ENCODE peak calls at places on chromosome 18, in five cellular contexts. One of them, this sample, is unnamed.

GRCh38 chr18:36075862-36076587 is 8.7 kb upstream of the RPRD1A start:
- DNase-seq in cardiac fibroblast: peak
- DNase-seq in brain microvascular endothelial cell: peak
- DNase-seq in uterus: no peak
- DNase-seq in osteoblast: no peak
- DNase-seq in this sample: peak

GRCh38 chr18:61587865-61588264 is 254.6 kb downstream of the CDH20 start:
- DNase-seq in cardiac fibroblast: no peak
- DNase-seq in brain microvascular endothelial cell: no peak
- DNase-seq in uterus: no peak
- DNase-seq in osteoblast: peak
- DNase-seq in this sample: no peak

GRCh38 chr18:79552696-79553095 is 126.9 kb upstream of the CTDP1 start:
- DNase-seq in cardiac fibroblast: no peak
- DNase-seq in brain microvascular endothelial cell: no peak
- DNase-seq in uterus: no peak
- DNase-seq in osteoblast: no peak
- DNase-seq in this sample: no peak

GRCh38 chr18:55420665-55420964 is 167.4 kb downstream of the TCF4 start:
- DNase-seq in cardiac fibroblast: no peak
- DNase-seq in brain microvascular endothelial cell: no peak
- DNase-seq in uterus: no peak
- DNase-seq in osteoblast: no peak
- DNase-seq in this sample: peak

GRCh38 chr18:23889907-23890306 is 124.6 kb upstream of the TTC39C start:
- DNase-seq in cardiac fibroblast: no peak
- DNase-seq in brain microvascular endothelial cell: no peak
- DNase-seq in uterus: no peak
- DNase-seq in osteoblast: no peak
- DNase-seq in this sample: no peak

GRCh38 chr18:60549338-60549960 is 176.9 kb upstream of the MC4R start:
- DNase-seq in cardiac fibroblast: peak
- DNase-seq in brain microvascular endothelial cell: peak
- DNase-seq in uterus: no peak
- DNase-seq in osteoblast: no peak
- DNase-seq in this sample: peak

GRCh38 chr18:79855147-79855910 is 57.6 kb downstream of the KCNG2 start:
- DNase-seq in cardiac fibroblast: no peak
- DNase-seq in brain microvascular endothelial cell: no peak
- DNase-seq in uterus: no peak
- DNase-seq in osteoblast: peak
- DNase-seq in this sample: no peak

GRCh38 chr18:37124511-37124910 is 295.6 kb downstream of the KIAA1328 start:
- DNase-seq in cardiac fibroblast: no peak
- DNase-seq in brain microvascular endothelial cell: no peak
- DNase-seq in uterus: no peak
- DNase-seq in osteoblast: no peak
- DNase-seq in this sample: peak

GRCh38 chr18:66495844-66496243 is 108.0 kb downstream of the CDH19 start:
- DNase-seq in cardiac fibroblast: peak
- DNase-seq in brain microvascular endothelial cell: peak
- DNase-seq in uterus: no peak
- DNase-seq in osteoblast: no peak
- DNase-seq in this sample: peak

GRCh38 chr18:76593838-76594237 is 98.8 kb upstream of the ZNF516 start:
- DNase-seq in cardiac fibroblast: no peak
- DNase-seq in brain microvascular endothelial cell: no peak
- DNase-seq in uterus: no peak
- DNase-seq in osteoblast: no peak
- DNase-seq in this sample: no peak

GRCh38 chr18:38526922-38527321 is 961.3 kb upstream of the CELF4 start:
- DNase-seq in cardiac fibroblast: no peak
- DNase-seq in brain microvascular endothelial cell: no peak
- DNase-seq in uterus: no peak
- DNase-seq in osteoblast: no peak
- DNase-seq in this sample: no peak

GRCh38 chr18:59547691-59548182 is 149.5 kb downstream of the CCBE1 start:
- DNase-seq in cardiac fibroblast: peak
- DNase-seq in brain microvascular endothelial cell: peak
- DNase-seq in uterus: no peak
- DNase-seq in osteoblast: peak
- DNase-seq in this sample: peak
- TF ChIP-seq CTCF in cardiac fibroblast: no peak
- TF ChIP-seq CTCF in brain microvascular endothelial cell: peak
- TF ChIP-seq CTCF in uterus: no peak
- TF ChIP-seq CTCF in osteoblast: peak
- TF ChIP-seq CTCF in this sample: peak

GRCh38 chr18:34225218-34225553 is 473 bp upstream of the NOL4 start:
- DNase-seq in cardiac fibroblast: no peak
- DNase-seq in brain microvascular endothelial cell: no peak
- DNase-seq in uterus: no peak
- DNase-seq in osteoblast: no peak
- DNase-seq in this sample: no peak

GRCh38 chr18:34222396-34223163 is 2.1 kb downstream of the NOL4 start:
- DNase-seq in cardiac fibroblast: peak
- DNase-seq in brain microvascular endothelial cell: no peak
- DNase-seq in uterus: no peak
- DNase-seq in osteoblast: peak
- DNase-seq in this sample: peak

GRCh38 chr18:34223164-34223892 is 1.4 kb downstream of the NOL4 start:
- DNase-seq in cardiac fibroblast: no peak
- DNase-seq in brain microvascular endothelial cell: no peak
- DNase-seq in uterus: no peak
- DNase-seq in osteoblast: no peak
- DNase-seq in this sample: peak

GRCh38 chr18:34223893-34224422 is 755 bp downstream of the NOL4 start:
- DNase-seq in cardiac fibroblast: no peak
- DNase-seq in brain microvascular endothelial cell: no peak
- DNase-seq in uterus: no peak
- DNase-seq in osteoblast: no peak
- DNase-seq in this sample: peak

DNA sequence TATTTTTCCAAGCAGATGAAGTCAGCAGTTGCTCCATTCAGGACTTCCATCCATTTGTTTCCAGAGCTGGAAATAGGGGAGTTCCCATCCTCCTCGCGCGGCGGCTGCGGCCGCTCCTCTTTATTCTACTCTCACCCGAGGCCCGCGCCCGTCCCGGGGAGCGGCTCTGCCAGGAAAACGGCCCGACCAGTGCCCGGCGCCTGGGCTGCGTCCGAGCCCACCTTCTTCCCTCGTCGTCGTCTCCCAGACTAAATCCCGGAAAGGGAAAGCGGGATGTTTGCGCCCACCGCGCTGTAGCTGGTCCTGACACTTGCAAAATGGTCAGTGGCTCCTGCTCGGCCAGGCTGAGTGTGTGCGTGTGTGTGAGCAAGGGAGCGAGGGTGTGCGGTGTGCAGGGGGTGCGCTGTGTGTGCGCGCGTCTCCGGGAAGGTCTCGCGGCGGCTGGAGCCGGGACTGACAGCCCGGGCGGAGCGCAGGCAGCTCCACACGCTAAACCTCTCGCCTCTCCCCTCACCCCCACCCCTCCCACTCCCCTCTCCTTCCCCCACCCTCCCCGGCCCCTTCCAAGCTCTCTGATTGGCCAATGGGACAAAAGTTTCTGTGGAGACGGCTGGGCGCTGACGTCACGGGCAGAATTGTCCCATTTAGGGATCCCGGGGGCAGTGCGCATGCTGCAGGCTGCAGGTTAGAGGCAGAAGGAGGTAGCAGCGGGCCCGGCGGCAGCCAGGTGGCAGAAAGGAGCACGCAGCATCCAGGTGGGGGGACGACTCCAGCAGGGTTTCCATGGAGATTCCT is at the start of gene NOL4:
- DNase-seq in cardiac fibroblast: peak
- DNase-seq in brain microvascular endothelial cell: no peak
- DNase-seq in uterus: peak
- DNase-seq in osteoblast: peak
- DNase-seq in this sample: peak
- TF ChIP-seq CTCF in cardiac fibroblast: no peak
- TF ChIP-seq CTCF in brain microvascular endothelial cell: peak
- TF ChIP-seq CTCF in uterus: no peak
- TF ChIP-seq CTCF in osteoblast: no peak
- TF ChIP-seq CTCF in this sample: peak

GRCh38 chr18:41396211-41396610 is 558.8 kb upstream of the PIK3C3 start:
- DNase-seq in cardiac fibroblast: no peak
- DNase-seq in brain microvascular endothelial cell: no peak
- DNase-seq in uterus: no peak
- DNase-seq in osteoblast: no peak
- DNase-seq in this sample: no peak

GRCh38 chr18:41396861-41397260 is 558.2 kb upstream of the PIK3C3 start:
- DNase-seq in cardiac fibroblast: no peak
- DNase-seq in brain microvascular endothelial cell: no peak
- DNase-seq in uterus: no peak
- DNase-seq in osteoblast: no peak
- DNase-seq in this sample: no peak

GRCh38 chr18:41391616-41392610 is 563.1 kb upstream of the PIK3C3 start:
- DNase-seq in cardiac fibroblast: peak
- DNase-seq in brain microvascular endothelial cell: peak
- DNase-seq in uterus: no peak
- DNase-seq in osteoblast: peak
- DNase-seq in this sample: peak

GRCh38 chr18:41389936-41390667 is 564.9 kb upstream of the PIK3C3 start:
- DNase-seq in cardiac fibroblast: no peak
- DNase-seq in brain microvascular endothelial cell: no peak
- DNase-seq in uterus: no peak
- DNase-seq in osteoblast: no peak
- DNase-seq in this sample: no peak

DNA sequence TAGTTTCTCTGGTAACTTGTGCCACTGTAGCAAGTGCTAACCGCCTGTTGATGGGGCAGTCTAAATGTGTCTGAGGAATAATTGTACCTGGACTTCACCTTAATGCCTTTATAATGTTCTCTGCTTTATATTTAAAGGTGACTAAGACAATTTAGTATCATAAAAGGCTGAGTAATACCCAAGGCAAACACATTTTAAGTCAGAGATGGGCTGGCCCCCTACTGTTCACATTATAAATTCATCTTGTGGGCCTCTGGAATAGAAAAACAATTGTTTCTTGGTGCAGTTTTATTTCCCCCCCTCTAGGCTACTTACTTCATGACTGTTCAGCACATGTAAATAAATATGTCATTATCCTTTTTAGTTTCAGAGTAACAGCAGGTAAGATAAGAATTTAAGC is 559.3 kb upstream of the PIK3C3 start:
- DNase-seq in cardiac fibroblast: peak
- DNase-seq in brain microvascular endothelial cell: peak
- DNase-seq in uterus: no peak
- DNase-seq in osteoblast: no peak
- DNase-seq in this sample: no peak
- TF ChIP-seq CTCF in cardiac fibroblast: no peak
- TF ChIP-seq CTCF in brain microvascular endothelial cell: peak
- TF ChIP-seq CTCF in uterus: no peak
- TF ChIP-seq CTCF in osteoblast: no peak
- TF ChIP-seq CTCF in this sample: peak

GRCh38 chr18:11981633-11982366 is 493 bp downstream of the IMPA2 start:
- DNase-seq in cardiac fibroblast: peak
- DNase-seq in brain microvascular endothelial cell: no peak
- DNase-seq in uterus: peak
- DNase-seq in osteoblast: peak
- DNase-seq in this sample: no peak
- TF ChIP-seq CTCF in cardiac fibroblast: no peak
- TF ChIP-seq CTCF in brain microvascular endothelial cell: no peak
- TF ChIP-seq CTCF in uterus: no peak
- TF ChIP-seq CTCF in osteoblast: no peak
- TF ChIP-seq CTCF in this sample: no peak

GRCh38 chr18:64103979-64104378 is 44.9 kb downstream of the LINC00305 start:
- DNase-seq in cardiac fibroblast: no peak
- DNase-seq in brain microvascular endothelial cell: no peak
- DNase-seq in uterus: no peak
- DNase-seq in osteoblast: no peak
- DNase-seq in this sample: no peak
- TF ChIP-seq CTCF in cardiac fibroblast: no peak
- TF ChIP-seq CTCF in brain microvascular endothelial cell: no peak
- TF ChIP-seq CTCF in uterus: no peak
- TF ChIP-seq CTCF in osteoblast: no peak
- TF ChIP-seq CTCF in this sample: no peak

GRCh38 chr18:74654637-74655036 is 57.0 kb downstream of the ZNF407 start:
- DNase-seq in cardiac fibroblast: peak
- DNase-seq in brain microvascular endothelial cell: no peak
- DNase-seq in uterus: no peak
- DNase-seq in osteoblast: no peak
- DNase-seq in this sample: peak
- TF ChIP-seq CTCF in cardiac fibroblast: no peak
- TF ChIP-seq CTCF in brain microvascular endothelial cell: peak
- TF ChIP-seq CTCF in uterus: no peak
- TF ChIP-seq CTCF in osteoblast: peak
- TF ChIP-seq CTCF in this sample: no peak

DNA sequence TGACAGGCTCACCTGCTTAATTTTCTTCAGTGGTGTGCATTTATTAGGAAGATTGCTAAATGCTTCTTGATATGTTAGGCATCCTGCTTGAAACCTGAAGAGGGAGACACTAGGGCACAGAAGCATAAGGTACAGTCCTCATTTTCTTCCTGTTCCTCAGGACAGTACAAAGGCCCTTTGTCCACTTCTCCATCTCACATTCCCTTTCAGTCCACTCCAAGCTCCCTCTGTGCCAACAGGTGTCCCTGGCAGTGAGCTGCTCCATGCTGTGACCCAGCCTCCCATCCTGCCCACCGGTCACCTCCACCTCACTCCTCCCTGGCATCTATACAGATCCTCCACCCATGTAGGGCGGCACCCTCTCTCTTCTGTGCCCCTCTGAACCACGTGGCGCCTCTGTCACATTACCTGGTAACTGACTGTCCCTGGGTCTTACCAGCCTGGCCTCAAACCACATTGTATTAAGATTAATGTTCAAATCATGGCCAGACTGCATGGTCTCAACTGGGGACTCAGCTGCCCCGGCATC is 162.8 kb downstream of the VAPA start:
- DNase-seq in cardiac fibroblast: no peak
- DNase-seq in brain microvascular endothelial cell: no peak
- DNase-seq in uterus: no peak
- DNase-seq in osteoblast: no peak
- DNase-seq in this sample: no peak
- TF ChIP-seq CTCF in cardiac fibroblast: no peak
- TF ChIP-seq CTCF in brain microvascular endothelial cell: peak
- TF ChIP-seq CTCF in uterus: no peak
- TF ChIP-seq CTCF in osteoblast: no peak
- TF ChIP-seq CTCF in this sample: no peak

DNA sequence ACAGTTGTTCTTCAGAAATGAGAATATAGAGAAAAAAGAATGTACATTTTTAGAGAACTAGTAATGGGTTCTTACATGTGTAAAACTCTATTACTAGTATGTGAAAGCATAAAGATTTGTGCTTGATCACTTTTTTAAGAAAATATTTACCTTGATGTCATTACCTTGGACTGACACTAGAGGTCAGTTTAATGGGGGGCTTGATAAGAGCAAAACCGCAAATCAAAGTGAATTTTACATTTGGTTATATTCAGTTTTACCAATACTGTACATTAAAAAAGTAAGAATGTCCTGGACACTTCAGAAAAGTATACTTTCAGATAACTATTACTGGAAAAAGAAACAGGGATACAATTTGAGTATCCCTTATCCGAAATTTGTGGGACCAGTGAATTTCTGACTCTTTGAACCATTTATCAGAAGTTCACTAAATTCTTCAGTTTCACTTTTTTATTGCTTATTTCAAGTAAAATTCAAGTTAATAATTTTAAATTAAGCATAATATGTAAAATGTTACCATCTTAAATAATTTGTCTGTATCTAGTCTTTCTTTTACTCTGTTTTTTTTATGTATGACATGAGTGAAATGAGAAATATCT is 1149.5 kb downstream of the DSC3 start:
- DNase-seq in cardiac fibroblast: peak
- DNase-seq in brain microvascular endothelial cell: no peak
- DNase-seq in uterus: no peak
- DNase-seq in osteoblast: no peak
- DNase-seq in this sample: peak
- TF ChIP-seq CTCF in cardiac fibroblast: peak
- TF ChIP-seq CTCF in brain microvascular endothelial cell: peak
- TF ChIP-seq CTCF in uterus: no peak
- TF ChIP-seq CTCF in osteoblast: peak
- TF ChIP-seq CTCF in this sample: peak